ENCODE peak calls at places on chromosome 2, in six cellular contexts. One of them, this sample, is unnamed.

GRCh38 chr2:214379227-214379626 is 31.6 kb upstream of the VWC2L start:
- DNase-seq in GM12878: no peak
- DNase-seq in fibroblast of pulmonary artery: no peak
- DNase-seq in cardiac fibroblast: no peak
- DNase-seq in RWPE2: no peak
- DNase-seq in colonic mucosa: no peak
- DNase-seq in this sample: no peak

GRCh38 chr2:160210599-160211138 is 10.6 kb upstream of the ITGB6 start:
- DNase-seq in GM12878: peak
- DNase-seq in fibroblast of pulmonary artery: peak
- DNase-seq in cardiac fibroblast: peak
- DNase-seq in RWPE2: no peak
- DNase-seq in colonic mucosa: peak
- DNase-seq in this sample: no peak

GRCh38 chr2:21658269-21658668 is 534.5 kb downstream of the TDRD15 start:
- DNase-seq in GM12878: no peak
- DNase-seq in fibroblast of pulmonary artery: no peak
- DNase-seq in cardiac fibroblast: no peak
- DNase-seq in RWPE2: no peak
- DNase-seq in colonic mucosa: no peak
- DNase-seq in this sample: no peak

GRCh38 chr2:164456599-164456998 is 164.7 kb downstream of the GRB14 start:
- DNase-seq in GM12878: no peak
- DNase-seq in fibroblast of pulmonary artery: peak
- DNase-seq in cardiac fibroblast: no peak
- DNase-seq in RWPE2: no peak
- DNase-seq in colonic mucosa: no peak
- DNase-seq in this sample: peak

GRCh38 chr2:189933041-189933440 is 129.5 kb downstream of the MSTN start:
- DNase-seq in GM12878: no peak
- DNase-seq in fibroblast of pulmonary artery: no peak
- DNase-seq in cardiac fibroblast: peak
- DNase-seq in RWPE2: no peak
- DNase-seq in colonic mucosa: no peak
- DNase-seq in this sample: no peak

GRCh38 chr2:20530520-20530919 is 83.6 kb downstream of the RHOB start:
- DNase-seq in GM12878: no peak
- DNase-seq in fibroblast of pulmonary artery: no peak
- DNase-seq in cardiac fibroblast: no peak
- DNase-seq in RWPE2: no peak
- DNase-seq in colonic mucosa: no peak
- DNase-seq in this sample: no peak

GRCh38 chr2:8548065-8548870 is 133.6 kb upstream of the ID2 start:
- DNase-seq in GM12878: no peak
- DNase-seq in fibroblast of pulmonary artery: no peak
- DNase-seq in cardiac fibroblast: no peak
- DNase-seq in RWPE2: peak
- DNase-seq in colonic mucosa: peak
- DNase-seq in this sample: no peak

GRCh38 chr2:30410217-30410616 is 36.8 kb upstream of the LCLAT1 start:
- DNase-seq in GM12878: no peak
- DNase-seq in fibroblast of pulmonary artery: peak
- DNase-seq in cardiac fibroblast: peak
- DNase-seq in RWPE2: no peak
- DNase-seq in colonic mucosa: no peak
- DNase-seq in this sample: no peak

GRCh38 chr2:204664708-204665121 is 119.4 kb downstream of the PARD3B start:
- DNase-seq in GM12878: no peak
- DNase-seq in fibroblast of pulmonary artery: peak
- DNase-seq in cardiac fibroblast: peak
- DNase-seq in RWPE2: no peak
- DNase-seq in colonic mucosa: no peak
- DNase-seq in this sample: peak

GRCh38 chr2:102717308-102718018 is 44.4 kb upstream of the TMEM182 start:
- DNase-seq in GM12878: no peak
- DNase-seq in fibroblast of pulmonary artery: peak
- DNase-seq in cardiac fibroblast: peak
- DNase-seq in RWPE2: no peak
- DNase-seq in colonic mucosa: no peak
- DNase-seq in this sample: no peak

GRCh38 chr2:182784777-182785176 is 68.7 kb downstream of the DNAJC10 start:
- DNase-seq in GM12878: no peak
- DNase-seq in fibroblast of pulmonary artery: peak
- DNase-seq in cardiac fibroblast: peak
- DNase-seq in RWPE2: no peak
- DNase-seq in colonic mucosa: no peak
- DNase-seq in this sample: peak

GRCh38 chr2:26720322-26721166 is 28.0 kb downstream of the KCNK3 start:
- DNase-seq in GM12878: no peak
- DNase-seq in fibroblast of pulmonary artery: peak
- DNase-seq in cardiac fibroblast: peak
- DNase-seq in RWPE2: no peak
- DNase-seq in colonic mucosa: peak
- DNase-seq in this sample: peak

GRCh38 chr2:99000708-99001107 is 64.7 kb upstream of the CRACDL start:
- DNase-seq in GM12878: no peak
- DNase-seq in fibroblast of pulmonary artery: no peak
- DNase-seq in cardiac fibroblast: no peak
- DNase-seq in RWPE2: no peak
- DNase-seq in colonic mucosa: no peak
- DNase-seq in this sample: no peak

GRCh38 chr2:235536711-235537110 is 42.9 kb downstream of the AGAP1 start:
- DNase-seq in GM12878: no peak
- DNase-seq in fibroblast of pulmonary artery: no peak
- DNase-seq in cardiac fibroblast: no peak
- DNase-seq in RWPE2: no peak
- DNase-seq in colonic mucosa: no peak
- DNase-seq in this sample: no peak

GRCh38 chr2:189608799-189609422 is 28.3 kb upstream of the SLC40A1 start:
- DNase-seq in GM12878: no peak
- DNase-seq in fibroblast of pulmonary artery: peak
- DNase-seq in cardiac fibroblast: peak
- DNase-seq in RWPE2: no peak
- DNase-seq in colonic mucosa: no peak
- DNase-seq in this sample: no peak

GRCh38 chr2:45822272-45822630 is 170.8 kb downstream of the PRKCE start:
- DNase-seq in GM12878: no peak
- DNase-seq in fibroblast of pulmonary artery: no peak
- DNase-seq in cardiac fibroblast: no peak
- DNase-seq in RWPE2: no peak
- DNase-seq in colonic mucosa: no peak
- DNase-seq in this sample: no peak

GRCh38 chr2:152336854-152337510 is 2.0 kb downstream of the FMNL2 start:
- DNase-seq in GM12878: no peak
- DNase-seq in fibroblast of pulmonary artery: peak
- DNase-seq in cardiac fibroblast: peak
- DNase-seq in RWPE2: peak
- DNase-seq in colonic mucosa: peak
- DNase-seq in this sample: peak

GRCh38 chr2:152335016-152335850 is at the start of gene FMNL2:
- DNase-seq in GM12878: peak
- DNase-seq in fibroblast of pulmonary artery: peak
- DNase-seq in cardiac fibroblast: peak
- DNase-seq in RWPE2: peak
- DNase-seq in colonic mucosa: peak
- DNase-seq in this sample: peak

GRCh38 chr2:152336103-152336853 is 1.3 kb downstream of the FMNL2 start:
- DNase-seq in GM12878: no peak
- DNase-seq in fibroblast of pulmonary artery: peak
- DNase-seq in cardiac fibroblast: peak
- DNase-seq in RWPE2: no peak
- DNase-seq in colonic mucosa: peak
- DNase-seq in this sample: no peak

GRCh38 chr2:152334701-152335015 is 316 bp upstream of the FMNL2 start:
- DNase-seq in GM12878: no peak
- DNase-seq in fibroblast of pulmonary artery: no peak
- DNase-seq in cardiac fibroblast: no peak
- DNase-seq in RWPE2: no peak
- DNase-seq in colonic mucosa: no peak
- DNase-seq in this sample: no peak

GRCh38 chr2:152335851-152336102 is 803 bp downstream of the FMNL2 start:
- DNase-seq in GM12878: no peak
- DNase-seq in fibroblast of pulmonary artery: no peak
- DNase-seq in cardiac fibroblast: no peak
- DNase-seq in RWPE2: no peak
- DNase-seq in colonic mucosa: peak
- DNase-seq in this sample: no peak
- TF ChIP-seq CTCF in GM12878: no peak
- TF ChIP-seq CTCF in fibroblast of pulmonary artery: no peak
- TF ChIP-seq CTCF in cardiac fibroblast: no peak
- TF ChIP-seq CTCF in RWPE2: no peak
- TF ChIP-seq CTCF in colonic mucosa: no peak
- TF ChIP-seq CTCF in this sample: no peak

GRCh38 chr2:208515099-208515498 is 108.5 kb downstream of the PTH2R start:
- DNase-seq in GM12878: no peak
- DNase-seq in fibroblast of pulmonary artery: no peak
- DNase-seq in cardiac fibroblast: no peak
- DNase-seq in RWPE2: no peak
- DNase-seq in colonic mucosa: no peak
- DNase-seq in this sample: no peak
- H3K4me3 ChIP-seq in GM12878: no peak
- H3K4me3 ChIP-seq in fibroblast of pulmonary artery: no peak
- H3K4me3 ChIP-seq in cardiac fibroblast: no peak
- H3K4me3 ChIP-seq in RWPE2: no peak
- H3K4me3 ChIP-seq in colonic mucosa: no peak
- H3K4me3 ChIP-seq in this sample: no peak

GRCh38 chr2:103991591-103991990 is 862.3 kb upstream of the POU3F3 start:
- DNase-seq in GM12878: no peak
- DNase-seq in fibroblast of pulmonary artery: no peak
- DNase-seq in cardiac fibroblast: no peak
- DNase-seq in RWPE2: no peak
- DNase-seq in colonic mucosa: no peak
- DNase-seq in this sample: no peak
- TF ChIP-seq CTCF in GM12878: no peak
- TF ChIP-seq CTCF in fibroblast of pulmonary artery: no peak
- TF ChIP-seq CTCF in cardiac fibroblast: no peak
- TF ChIP-seq CTCF in RWPE2: peak
- TF ChIP-seq CTCF in colonic mucosa: no peak
- TF ChIP-seq CTCF in this sample: peak

DNA sequence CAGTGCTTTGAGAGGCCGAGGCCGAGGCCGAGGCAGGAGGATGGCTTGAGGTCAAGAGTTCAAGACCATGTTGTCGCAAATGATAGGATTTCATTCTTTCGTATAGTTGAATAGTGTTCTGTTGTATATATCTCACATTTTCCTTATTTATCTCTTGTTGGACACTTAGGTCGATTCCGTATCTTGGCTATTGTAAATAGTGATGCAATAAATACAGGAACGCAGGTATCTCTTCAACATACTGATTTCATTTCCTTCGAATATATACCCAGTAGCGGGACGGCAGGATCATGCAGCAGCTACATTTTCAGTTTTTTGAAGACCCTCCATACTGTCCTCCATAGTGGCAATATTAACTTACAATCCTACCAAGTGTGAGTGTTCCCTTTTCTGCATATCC is 4.1 kb downstream of the TBC1D8 start:
- DNase-seq in GM12878: no peak
- DNase-seq in fibroblast of pulmonary artery: no peak
- DNase-seq in cardiac fibroblast: no peak
- DNase-seq in RWPE2: no peak
- DNase-seq in colonic mucosa: no peak
- DNase-seq in this sample: no peak
- H3K4me3 ChIP-seq in GM12878: no peak
- H3K4me3 ChIP-seq in fibroblast of pulmonary artery: no peak
- H3K4me3 ChIP-seq in cardiac fibroblast: no peak
- H3K4me3 ChIP-seq in RWPE2: no peak
- H3K4me3 ChIP-seq in colonic mucosa: no peak
- H3K4me3 ChIP-seq in this sample: no peak

GRCh38 chr2:111702119-111702808 is 181.7 kb downstream of the ANAPC1 start:
- DNase-seq in GM12878: no peak
- DNase-seq in fibroblast of pulmonary artery: peak
- DNase-seq in cardiac fibroblast: peak
- DNase-seq in RWPE2: no peak
- DNase-seq in colonic mucosa: peak
- DNase-seq in this sample: no peak
- TF ChIP-seq CTCF in GM12878: peak
- TF ChIP-seq CTCF in fibroblast of pulmonary artery: peak
- TF ChIP-seq CTCF in cardiac fibroblast: peak
- TF ChIP-seq CTCF in RWPE2: peak
- TF ChIP-seq CTCF in colonic mucosa: peak
- TF ChIP-seq CTCF in this sample: peak

GRCh38 chr2:42169869-42170465 is 814 bp downstream of the EML4 start:
- DNase-seq in GM12878: no peak
- DNase-seq in fibroblast of pulmonary artery: no peak
- DNase-seq in cardiac fibroblast: peak
- DNase-seq in RWPE2: no peak
- DNase-seq in colonic mucosa: no peak
- DNase-seq in this sample: no peak

GRCh38 chr2:42171396-42171971 is 2.3 kb downstream of the EML4 start:
- DNase-seq in GM12878: no peak
- DNase-seq in fibroblast of pulmonary artery: no peak
- DNase-seq in cardiac fibroblast: no peak
- DNase-seq in RWPE2: no peak
- DNase-seq in colonic mucosa: no peak
- DNase-seq in this sample: no peak

GRCh38 chr2:42172566-42172965 is 3.4 kb downstream of the EML4 start:
- DNase-seq in GM12878: no peak
- DNase-seq in fibroblast of pulmonary artery: no peak
- DNase-seq in cardiac fibroblast: no peak
- DNase-seq in RWPE2: no peak
- DNase-seq in colonic mucosa: no peak
- DNase-seq in this sample: no peak

GRCh38 chr2:42170619-42171395 is 1.7 kb downstream of the EML4 start:
- DNase-seq in GM12878: no peak
- DNase-seq in fibroblast of pulmonary artery: no peak
- DNase-seq in cardiac fibroblast: no peak
- DNase-seq in RWPE2: no peak
- DNase-seq in colonic mucosa: no peak
- DNase-seq in this sample: no peak

DNA sequence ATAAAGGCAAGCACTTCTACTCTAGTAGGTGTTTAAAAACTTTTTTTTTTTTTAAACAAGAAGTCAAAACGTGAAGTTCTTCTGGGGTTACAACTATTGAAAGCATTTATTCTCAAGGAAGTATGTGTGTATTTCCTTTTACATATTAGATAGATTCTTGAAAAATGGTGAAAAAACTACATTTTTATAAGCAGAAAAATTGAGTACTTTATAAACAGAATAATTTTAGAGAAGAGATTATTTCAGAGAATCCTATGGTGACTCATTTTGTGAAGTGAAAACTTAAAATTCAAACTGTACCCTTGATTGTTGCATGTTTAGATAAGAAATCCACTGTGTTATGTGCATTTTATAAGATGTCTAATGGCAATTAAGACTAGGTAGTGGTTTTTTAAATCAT is 2.9 kb downstream of the EML4 start:
- DNase-seq in GM12878: no peak
- DNase-seq in fibroblast of pulmonary artery: no peak
- DNase-seq in cardiac fibroblast: no peak
- DNase-seq in RWPE2: no peak
- DNase-seq in colonic mucosa: no peak
- DNase-seq in this sample: no peak
- H3K4me3 ChIP-seq in GM12878: peak
- H3K4me3 ChIP-seq in fibroblast of pulmonary artery: peak
- H3K4me3 ChIP-seq in cardiac fibroblast: no peak
- H3K4me3 ChIP-seq in RWPE2: no peak
- H3K4me3 ChIP-seq in colonic mucosa: no peak
- H3K4me3 ChIP-seq in this sample: peak